ENCODE peak calls at places on chromosomes 3 and 15, in seven cellular contexts. One of them, this sample, is unnamed.
A peak's percentile ranks its signal among the peaks of the same experiment; 100 is the strongest.

GRCh38 chr3:123993818-123994217 is 1.9 kb upstream of the ROPN1 start:
- DNase-seq in mesothelial cell of epicardium: no peak
- DNase-seq in HCT116: no peak
- DNase-seq in brain microvascular endothelial cell: no peak
- DNase-seq in left lung: no peak
- DNase-seq in GM10248: no peak
- DNase-seq in fibroblast of lung: no peak
- DNase-seq in this sample: no peak

GRCh38 chr15:63945838-63946298 is 100.4 kb downstream of the DAPK2 start:
- DNase-seq in left lung: peak; percentile 82
- DNase-seq in GM10248: no peak
- DNase-seq in brain microvascular endothelial cell: no peak
- DNase-seq in HCT116: no peak
- DNase-seq in mesothelial cell of epicardium: no peak
- DNase-seq in fibroblast of lung: peak; percentile 4
- DNase-seq in this sample: no peak

GRCh38 chr3:195128255-195129071 is 142.5 kb downstream of the XXYLT1 start:
- DNase-seq in brain microvascular endothelial cell: peak; percentile 59
- DNase-seq in fibroblast of lung: peak; percentile 64
- DNase-seq in mesothelial cell of epicardium: no peak
- DNase-seq in left lung: no peak
- DNase-seq in HCT116: no peak
- DNase-seq in GM10248: no peak
- DNase-seq in this sample: no peak

GRCh38 chr3:172627057-172627809 is 83.6 kb downstream of the NCEH1 start:
- DNase-seq in brain microvascular endothelial cell: no peak
- DNase-seq in HCT116: no peak
- DNase-seq in mesothelial cell of epicardium: no peak
- DNase-seq in GM10248: no peak
- DNase-seq in left lung: no peak
- DNase-seq in fibroblast of lung: peak; percentile 43
- DNase-seq in this sample: no peak

GRCh38 chr15:90442423-90442822 is 54.4 kb downstream of the IQGAP1 start:
- DNase-seq in GM10248: no peak
- DNase-seq in HCT116: no peak
- DNase-seq in brain microvascular endothelial cell: no peak
- DNase-seq in fibroblast of lung: no peak
- DNase-seq in mesothelial cell of epicardium: no peak
- DNase-seq in left lung: no peak
- DNase-seq in this sample: no peak

GRCh38 chr15:98501632-98502031 is 146.7 kb upstream of the IGF1R start:
- DNase-seq in HCT116: no peak
- DNase-seq in GM10248: no peak
- DNase-seq in brain microvascular endothelial cell: no peak
- DNase-seq in fibroblast of lung: no peak
- DNase-seq in left lung: no peak
- DNase-seq in mesothelial cell of epicardium: no peak
- DNase-seq in this sample: no peak

GRCh38 chr3:58093573-58094195 is 85.5 kb downstream of the FLNB start:
- DNase-seq in GM10248: no peak
- DNase-seq in brain microvascular endothelial cell: peak; percentile 94
- DNase-seq in mesothelial cell of epicardium: no peak
- DNase-seq in HCT116: no peak
- DNase-seq in fibroblast of lung: peak; percentile 88
- DNase-seq in left lung: no peak
- DNase-seq in this sample: no peak

GRCh38 chr15:41811432-41812195 is 16.3 kb upstream of the JMJD7 start:
- DNase-seq in fibroblast of lung: peak; percentile 67
- DNase-seq in mesothelial cell of epicardium: peak; percentile 78
- DNase-seq in left lung: peak; percentile 84
- DNase-seq in brain microvascular endothelial cell: peak; percentile 79
- DNase-seq in GM10248: peak; percentile 86
- DNase-seq in HCT116: peak; percentile 46
- DNase-seq in this sample: peak; percentile 87

GRCh38 chr15:82709081-82709420 is 624 bp downstream of the AP3B2 start:
- DNase-seq in brain microvascular endothelial cell: no peak
- DNase-seq in mesothelial cell of epicardium: no peak
- DNase-seq in left lung: no peak
- DNase-seq in GM10248: no peak
- DNase-seq in HCT116: no peak
- DNase-seq in fibroblast of lung: peak; percentile 8
- DNase-seq in this sample: no peak

GRCh38 chr3:167184511-167184910 is 195.6 kb downstream of the ZBBX start:
- DNase-seq in HCT116: no peak
- DNase-seq in GM10248: no peak
- DNase-seq in fibroblast of lung: no peak
- DNase-seq in left lung: no peak
- DNase-seq in mesothelial cell of epicardium: no peak
- DNase-seq in brain microvascular endothelial cell: no peak
- DNase-seq in this sample: no peak
- TF ChIP-seq CTCF in HCT116: peak; percentile 53
- TF ChIP-seq CTCF in GM10248: no peak
- TF ChIP-seq CTCF in fibroblast of lung: no peak
- TF ChIP-seq CTCF in left lung: no peak
- TF ChIP-seq CTCF in mesothelial cell of epicardium: no peak
- TF ChIP-seq CTCF in brain microvascular endothelial cell: no peak
- TF ChIP-seq CTCF in this sample: no peak

DNA sequence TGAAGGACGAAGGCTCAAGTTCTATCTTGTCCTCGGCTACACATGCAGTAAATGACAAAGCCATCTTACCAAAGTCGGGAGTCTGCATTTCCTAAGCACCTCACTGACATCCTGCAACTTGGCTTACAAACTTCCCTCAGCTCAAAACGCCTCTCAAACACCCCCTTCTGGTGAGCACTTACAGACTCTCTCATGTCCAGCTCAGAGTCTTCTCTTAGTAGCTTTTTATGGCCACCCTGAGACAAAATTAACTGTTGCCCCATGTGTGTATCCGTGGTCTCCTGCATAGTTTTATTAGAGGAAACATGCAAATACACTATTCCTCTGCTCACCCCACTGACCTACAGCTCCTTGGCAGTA is 819.7 kb downstream of the FHIT start:
- DNase-seq in brain microvascular endothelial cell: peak; percentile 22
- DNase-seq in GM10248: no peak
- DNase-seq in mesothelial cell of epicardium: no peak
- DNase-seq in fibroblast of lung: peak; percentile 14
- DNase-seq in left lung: no peak
- DNase-seq in HCT116: no peak
- DNase-seq in this sample: no peak
- TF ChIP-seq CTCF in brain microvascular endothelial cell: peak; percentile 44
- TF ChIP-seq CTCF in GM10248: peak; percentile 2
- TF ChIP-seq CTCF in mesothelial cell of epicardium: no peak
- TF ChIP-seq CTCF in fibroblast of lung: peak; percentile 59
- TF ChIP-seq CTCF in left lung: no peak
- TF ChIP-seq CTCF in HCT116: no peak
- TF ChIP-seq CTCF in this sample: no peak

GRCh38 chr15:84752195-84752594 is 3.8 kb downstream of the ZNF592 start:
- DNase-seq in left lung: no peak
- DNase-seq in mesothelial cell of epicardium: no peak
- DNase-seq in HCT116: no peak
- DNase-seq in GM10248: no peak
- DNase-seq in brain microvascular endothelial cell: no peak
- DNase-seq in fibroblast of lung: no peak
- DNase-seq in this sample: no peak

GRCh38 chr15:84750583-84751092 is 2.2 kb downstream of the ZNF592 start:
- DNase-seq in GM10248: peak; percentile 54
- DNase-seq in brain microvascular endothelial cell: no peak
- DNase-seq in fibroblast of lung: no peak
- DNase-seq in mesothelial cell of epicardium: no peak
- DNase-seq in HCT116: no peak
- DNase-seq in left lung: no peak
- DNase-seq in this sample: no peak

GRCh38 chr15:84747423-84748273 is 744 bp upstream of the ZNF592 start:
- DNase-seq in left lung: peak; percentile 82
- DNase-seq in mesothelial cell of epicardium: peak; percentile 47
- DNase-seq in GM10248: peak; percentile 59
- DNase-seq in fibroblast of lung: peak; percentile 71
- DNase-seq in HCT116: no peak
- DNase-seq in brain microvascular endothelial cell: peak; percentile 59
- DNase-seq in this sample: peak; percentile 45

GRCh38 chr15:84749111-84749991 is 959 bp downstream of the ZNF592 start:
- DNase-seq in fibroblast of lung: peak; percentile 35
- DNase-seq in brain microvascular endothelial cell: peak; percentile 18
- DNase-seq in mesothelial cell of epicardium: no peak
- DNase-seq in GM10248: no peak
- DNase-seq in HCT116: no peak
- DNase-seq in left lung: peak; percentile 45
- DNase-seq in this sample: no peak

DNA sequence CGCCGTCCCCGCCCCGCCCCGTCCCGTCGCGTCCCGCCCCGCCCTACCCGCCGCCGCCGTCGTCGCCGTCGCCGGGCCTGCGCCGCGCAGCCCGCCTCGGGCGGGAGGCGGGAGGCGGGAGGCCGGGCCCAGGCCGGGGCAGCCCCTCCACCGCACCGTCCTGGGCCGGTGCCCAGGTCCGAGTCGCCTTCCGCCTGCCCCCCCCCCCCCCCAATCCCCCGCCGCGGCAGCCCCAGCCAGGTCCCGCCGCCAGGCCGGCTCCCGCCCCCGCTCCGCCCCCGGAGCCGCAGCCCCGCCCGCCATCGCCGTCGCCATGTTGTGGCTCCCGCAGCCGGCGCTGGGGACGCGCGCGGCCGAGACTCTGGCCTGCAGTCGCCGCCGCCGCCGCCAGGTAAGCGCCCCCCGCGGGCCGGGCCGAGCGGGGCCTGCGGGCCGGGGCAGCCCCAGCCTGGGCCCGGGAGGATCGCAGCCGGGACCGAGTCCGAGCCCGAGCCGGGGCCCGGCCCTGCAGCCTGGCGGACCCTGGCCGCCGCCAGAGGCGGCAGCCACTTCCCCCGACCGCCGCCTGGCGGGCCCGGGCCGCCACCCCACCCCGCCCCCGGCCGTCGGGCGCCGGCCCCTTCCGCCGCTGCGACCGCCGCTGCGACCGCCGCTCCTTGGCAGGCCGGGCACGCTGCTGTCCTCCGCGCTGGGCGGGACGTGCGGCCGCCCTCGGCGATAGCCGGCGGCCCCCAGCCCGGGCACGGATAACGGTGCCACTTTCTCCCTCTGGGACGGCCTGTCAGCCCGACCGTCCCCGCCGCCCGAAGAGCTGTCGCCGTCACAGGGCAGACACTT is at the start of gene ZNF592:
- DNase-seq in mesothelial cell of epicardium: peak; percentile 70
- DNase-seq in fibroblast of lung: peak; percentile 70
- DNase-seq in brain microvascular endothelial cell: peak; percentile 34
- DNase-seq in HCT116: no peak
- DNase-seq in GM10248: peak; percentile 81
- DNase-seq in left lung: peak; percentile 87
- DNase-seq in this sample: no peak
- TF ChIP-seq CTCF in mesothelial cell of epicardium: no peak
- TF ChIP-seq CTCF in fibroblast of lung: no peak
- TF ChIP-seq CTCF in brain microvascular endothelial cell: peak; percentile 31
- TF ChIP-seq CTCF in HCT116: peak; percentile 5
- TF ChIP-seq CTCF in GM10248: no peak
- TF ChIP-seq CTCF in left lung: no peak
- TF ChIP-seq CTCF in this sample: no peak

GRCh38 chr3:160841455-160841854 is 85.4 kb downstream of the PPM1L start:
- DNase-seq in left lung: no peak
- DNase-seq in GM10248: no peak
- DNase-seq in fibroblast of lung: no peak
- DNase-seq in HCT116: no peak
- DNase-seq in brain microvascular endothelial cell: no peak
- DNase-seq in mesothelial cell of epicardium: no peak
- DNase-seq in this sample: no peak
- TF ChIP-seq CTCF in left lung: no peak
- TF ChIP-seq CTCF in GM10248: peak; percentile 11
- TF ChIP-seq CTCF in fibroblast of lung: no peak
- TF ChIP-seq CTCF in HCT116: no peak
- TF ChIP-seq CTCF in brain microvascular endothelial cell: no peak
- TF ChIP-seq CTCF in mesothelial cell of epicardium: no peak
- TF ChIP-seq CTCF in this sample: no peak

DNA sequence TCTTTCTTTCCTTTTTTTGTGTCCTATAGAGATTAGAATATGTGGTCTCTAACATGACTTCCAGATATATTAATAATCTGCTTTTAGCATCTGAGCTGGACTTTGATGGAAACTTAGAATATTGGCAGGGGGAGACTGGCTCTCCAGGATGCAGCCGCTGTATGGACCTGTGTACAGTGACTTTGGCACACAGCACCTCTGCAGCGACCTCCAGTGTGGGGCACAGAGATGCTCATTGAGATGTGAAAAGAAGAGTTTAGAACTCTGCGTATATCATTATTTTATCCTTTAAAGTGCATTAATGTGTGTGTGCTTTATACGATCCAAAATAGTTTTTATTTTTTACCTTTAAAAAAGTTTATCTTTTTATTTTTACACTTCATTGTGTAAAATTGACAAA is 18.3 kb downstream of the CFAP161 start:
- DNase-seq in brain microvascular endothelial cell: no peak
- DNase-seq in fibroblast of lung: no peak
- DNase-seq in GM10248: no peak
- DNase-seq in mesothelial cell of epicardium: no peak
- DNase-seq in left lung: no peak
- DNase-seq in HCT116: no peak
- DNase-seq in this sample: no peak
- TF ChIP-seq CTCF in brain microvascular endothelial cell: no peak
- TF ChIP-seq CTCF in fibroblast of lung: no peak
- TF ChIP-seq CTCF in GM10248: no peak
- TF ChIP-seq CTCF in mesothelial cell of epicardium: no peak
- TF ChIP-seq CTCF in left lung: no peak
- TF ChIP-seq CTCF in HCT116: peak; percentile 35
- TF ChIP-seq CTCF in this sample: no peak

GRCh38 chr15:50137893-50138292 is 18.9 kb upstream of the ATP8B4 start:
- DNase-seq in left lung: no peak
- DNase-seq in HCT116: no peak
- DNase-seq in mesothelial cell of epicardium: no peak
- DNase-seq in fibroblast of lung: no peak
- DNase-seq in brain microvascular endothelial cell: no peak
- DNase-seq in GM10248: no peak
- DNase-seq in this sample: no peak
- TF ChIP-seq CTCF in left lung: no peak
- TF ChIP-seq CTCF in HCT116: peak; percentile 30
- TF ChIP-seq CTCF in mesothelial cell of epicardium: no peak
- TF ChIP-seq CTCF in fibroblast of lung: peak; percentile 17
- TF ChIP-seq CTCF in brain microvascular endothelial cell: no peak
- TF ChIP-seq CTCF in GM10248: no peak
- TF ChIP-seq CTCF in this sample: no peak

GRCh38 chr15:45710657-45711056 is 75.8 kb downstream of the SQOR start:
- DNase-seq in left lung: no peak
- DNase-seq in brain microvascular endothelial cell: no peak
- DNase-seq in GM10248: no peak
- DNase-seq in HCT116: no peak
- DNase-seq in mesothelial cell of epicardium: no peak
- DNase-seq in fibroblast of lung: no peak
- DNase-seq in this sample: no peak

GRCh38 chr15:45719490-45719889 is 84.7 kb downstream of the SQOR start:
- DNase-seq in left lung: no peak
- DNase-seq in mesothelial cell of epicardium: no peak
- DNase-seq in HCT116: no peak
- DNase-seq in fibroblast of lung: no peak
- DNase-seq in GM10248: no peak
- DNase-seq in brain microvascular endothelial cell: peak; percentile 70
- DNase-seq in this sample: no peak

GRCh38 chr15:45714501-45715488 is 80.0 kb downstream of the SQOR start:
- DNase-seq in left lung: no peak
- DNase-seq in brain microvascular endothelial cell: peak; percentile 88
- DNase-seq in fibroblast of lung: peak; percentile 21
- DNase-seq in HCT116: peak; percentile 35
- DNase-seq in GM10248: no peak
- DNase-seq in mesothelial cell of epicardium: no peak
- DNase-seq in this sample: no peak

GRCh38 chr15:45720183-45720582 is 85.4 kb downstream of the SQOR start:
- DNase-seq in HCT116: no peak
- DNase-seq in mesothelial cell of epicardium: no peak
- DNase-seq in brain microvascular endothelial cell: no peak
- DNase-seq in fibroblast of lung: no peak
- DNase-seq in GM10248: no peak
- DNase-seq in left lung: no peak
- DNase-seq in this sample: no peak

GRCh38 chr15:45715528-45715927 is 80.7 kb downstream of the SQOR start:
- DNase-seq in brain microvascular endothelial cell: no peak
- DNase-seq in HCT116: no peak
- DNase-seq in left lung: no peak
- DNase-seq in GM10248: no peak
- DNase-seq in mesothelial cell of epicardium: no peak
- DNase-seq in fibroblast of lung: no peak
- DNase-seq in this sample: no peak
- TF ChIP-seq CTCF in brain microvascular endothelial cell: peak; percentile 48
- TF ChIP-seq CTCF in HCT116: no peak
- TF ChIP-seq CTCF in left lung: no peak
- TF ChIP-seq CTCF in GM10248: peak; percentile 36
- TF ChIP-seq CTCF in mesothelial cell of epicardium: no peak
- TF ChIP-seq CTCF in fibroblast of lung: peak; percentile 60
- TF ChIP-seq CTCF in this sample: no peak